ENCODE peak calls at places on chromosomes 11 and 22, in four cellular contexts. X is neuronal stem cell; K is T-helper 1 cell; Q is stimulated activated naive CD8-positive, alpha-beta T cell treated with anti-CD3 and anti-CD28 coated beads, Interleukin-15, Interleukin-2, amounts not matched to agents 100 U/mL and 50 U/mL, for 24 hours. T is an unnamed sample.

GRCh38 chr22:17120281-17120680 is 879 bp downstream of the TMEM121B start:
- DNase-seq in X (peak), K (peak), Q (peak), T (peak)

GRCh38 chr22:45597460-45598192 is 74.0 kb upstream of the ATXN10 start:
- DNase-seq in X (no peak), K (no peak), Q (no peak), T (no peak)

GRCh38 chr11:23201936-23202522 is 341.8 kb upstream of the CCDC179 start:
- DNase-seq in X (no peak), K (no peak), Q (no peak), T (no peak)

GRCh38 chr11:72600557-72600956 is 73.7 kb downstream of the PDE2A start:
- DNase-seq in X (no peak), K (no peak), Q (no peak), T (no peak)

GRCh38 chr11:102343789-102344188 is 3.2 kb upstream of the BIRC2 start:
- DNase-seq in X (no peak), K (no peak), Q (no peak), T (no peak)

GRCh38 chr11:65866524-65867283 is 5.9 kb downstream of the EFEMP2 start:
- DNase-seq in X (no peak), K (no peak), Q (no peak), T (no peak)

GRCh38 chr11:72297828-72298227 is 53.9 kb upstream of the PHOX2A start:
- DNase-seq in X (no peak), K (no peak), Q (no peak), T (no peak)

GRCh38 chr11:77559686-77560425 is 29.9 kb upstream of the AQP11 start:
- DNase-seq in X (no peak), K (no peak), Q (no peak), T (no peak)

GRCh38 chr11:41225856-41226255 is 233.6 kb downstream of the LRRC4C start:
- DNase-seq in X (no peak), K (no peak), Q (no peak), T (no peak)

GRCh38 chr11:119362741-119363080 is 16.2 kb upstream of the MFRP start:
- DNase-seq in X (no peak), K (no peak), Q (no peak), T (no peak)

GRCh38 chr22:41857160-41857859 is 24.4 kb downstream of the SREBF2 start:
- DNase-seq in X (peak), K (peak), Q (peak), T (peak)

GRCh38 chr22:26573026-26573662 is 16.8 kb downstream of the TPST2 start:
- DNase-seq in X (no peak), K (no peak), Q (peak), T (no peak)

GRCh38 chr11:128711136-128711535 is 17.3 kb downstream of the FLI1 start:
- DNase-seq in X (no peak), K (no peak), Q (no peak), T (no peak)

GRCh38 chr11:128924109-128924508 is 18.6 kb downstream of the TP53AIP1 start:
- DNase-seq in X (no peak), K (no peak), Q (no peak), T (no peak)

GRCh38 chr11:2302844-2303626 is 1.2 kb downstream of the TSPAN32 start:
- DNase-seq in X (no peak), K (no peak), Q (peak), T (no peak)

GRCh38 chr11:117538731-117539130 is 211.1 kb downstream of the CEP164 start:
- DNase-seq in X (peak), K (no peak), Q (no peak), T (no peak)

GRCh38 chr11:8512547-8512946 is 81.5 kb downstream of the STK33 start:
- DNase-seq in X (no peak), K (no peak), Q (no peak), T (no peak)

GRCh38 chr11:3995307-3995706 is 99.3 kb upstream of the RRM1 start:
- DNase-seq in X (no peak), K (no peak), Q (no peak), T (no peak)